ENCODE peak calls at places on chromosomes 5 and 9, in nine cellular contexts. One of them, this sample, is unnamed.

GRCh38 chr9:136409557-136410455 is 608 bp downstream of the ENTR1 start:
- DNase-seq in adrenal gland: peak; percentile 50
- DNase-seq in A549: peak; percentile 57
- DNase-seq in epithelial cell of esophagus: peak; percentile 47
- DNase-seq in cardiac muscle cell: peak; percentile 48
- DNase-seq in fibroblast of pulmonary artery: peak; percentile 33
- DNase-seq in kidney: no peak
- DNase-seq in bronchial epithelial cell: peak; percentile 7
- DNase-seq in ovary: no peak
- DNase-seq in this sample: peak; percentile 71

GRCh38 chr9:115229496-115229895 is 111.5 kb upstream of the TNC start:
- DNase-seq in bronchial epithelial cell: peak; percentile 93
- DNase-seq in fibroblast of pulmonary artery: no peak
- DNase-seq in cardiac muscle cell: no peak
- DNase-seq in kidney: no peak
- DNase-seq in ovary: no peak
- DNase-seq in epithelial cell of esophagus: peak; percentile 91
- DNase-seq in A549: no peak
- DNase-seq in adrenal gland: no peak
- DNase-seq in this sample: no peak

GRCh38 chr5:134083517-134083916 is 31.0 kb upstream of the TCF7 start:
- DNase-seq in ovary: no peak
- DNase-seq in fibroblast of pulmonary artery: no peak
- DNase-seq in kidney: no peak
- DNase-seq in A549: no peak
- DNase-seq in epithelial cell of esophagus: no peak
- DNase-seq in adrenal gland: no peak
- DNase-seq in bronchial epithelial cell: no peak
- DNase-seq in cardiac muscle cell: no peak
- DNase-seq in this sample: no peak

GRCh38 chr9:113687680-113688371 is 188.3 kb upstream of the ZNF618 start:
- DNase-seq in fibroblast of pulmonary artery: peak; percentile 53
- DNase-seq in adrenal gland: no peak
- DNase-seq in kidney: no peak
- DNase-seq in bronchial epithelial cell: no peak
- DNase-seq in epithelial cell of esophagus: no peak
- DNase-seq in ovary: peak; percentile 34
- DNase-seq in A549: no peak
- DNase-seq in cardiac muscle cell: peak; percentile 14
- DNase-seq in this sample: peak; percentile 70

GRCh38 chr9:116686693-116687073 is 422 bp upstream of the TRIM32 start:
- DNase-seq in bronchial epithelial cell: no peak
- DNase-seq in adrenal gland: no peak
- DNase-seq in fibroblast of pulmonary artery: no peak
- DNase-seq in cardiac muscle cell: peak; percentile 19
- DNase-seq in A549: no peak
- DNase-seq in epithelial cell of esophagus: no peak
- DNase-seq in kidney: no peak
- DNase-seq in ovary: no peak
- DNase-seq in this sample: no peak

GRCh38 chr5:44885903-44886302 is 77.2 kb downstream of the MRPS30 start:
- DNase-seq in bronchial epithelial cell: peak; percentile 64
- DNase-seq in adrenal gland: no peak
- DNase-seq in epithelial cell of esophagus: peak; percentile 66
- DNase-seq in A549: no peak
- DNase-seq in fibroblast of pulmonary artery: no peak
- DNase-seq in kidney: no peak
- DNase-seq in ovary: no peak
- DNase-seq in cardiac muscle cell: no peak
- DNase-seq in this sample: no peak

GRCh38 chr9:124527781-124528180 is 20.6 kb upstream of the NR5A1 start:
- DNase-seq in kidney: no peak
- DNase-seq in bronchial epithelial cell: no peak
- DNase-seq in cardiac muscle cell: no peak
- DNase-seq in fibroblast of pulmonary artery: no peak
- DNase-seq in epithelial cell of esophagus: no peak
- DNase-seq in A549: no peak
- DNase-seq in adrenal gland: peak; percentile 50
- DNase-seq in ovary: no peak
- DNase-seq in this sample: no peak

GRCh38 chr9:19119801-19120440 is 7.4 kb downstream of the PLIN2 start:
- DNase-seq in adrenal gland: no peak
- DNase-seq in ovary: no peak
- DNase-seq in A549: no peak
- DNase-seq in kidney: no peak
- DNase-seq in fibroblast of pulmonary artery: no peak
- DNase-seq in epithelial cell of esophagus: peak; percentile 52
- DNase-seq in bronchial epithelial cell: peak; percentile 79
- DNase-seq in cardiac muscle cell: no peak
- DNase-seq in this sample: no peak

GRCh38 chr5:77971965-77972544 is 195.9 kb upstream of the TBCA start:
- DNase-seq in ovary: no peak
- DNase-seq in cardiac muscle cell: no peak
- DNase-seq in fibroblast of pulmonary artery: no peak
- DNase-seq in bronchial epithelial cell: no peak
- DNase-seq in epithelial cell of esophagus: no peak
- DNase-seq in kidney: no peak
- DNase-seq in A549: no peak
- DNase-seq in adrenal gland: no peak
- DNase-seq in this sample: no peak

GRCh38 chr9:134167530-134167931 is 3.2 kb upstream of the RNU6ATAC start:
- DNase-seq in ovary: no peak
- DNase-seq in cardiac muscle cell: no peak
- DNase-seq in kidney: no peak
- DNase-seq in fibroblast of pulmonary artery: peak; percentile 29
- DNase-seq in A549: no peak
- DNase-seq in bronchial epithelial cell: peak; percentile 15
- DNase-seq in epithelial cell of esophagus: no peak
- DNase-seq in adrenal gland: no peak
- DNase-seq in this sample: no peak

GRCh38 chr9:70411141-70411929 is 3.1 kb downstream of the KLF9 start:
- DNase-seq in fibroblast of pulmonary artery: peak; percentile 81
- DNase-seq in cardiac muscle cell: peak; percentile 23
- DNase-seq in epithelial cell of esophagus: peak; percentile 60
- DNase-seq in A549: no peak
- DNase-seq in kidney: peak; percentile 89
- DNase-seq in bronchial epithelial cell: peak; percentile 58
- DNase-seq in adrenal gland: peak; percentile 72
- DNase-seq in ovary: peak; percentile 77
- DNase-seq in this sample: no peak

GRCh38 chr5:158162479-158162878 is 303.5 kb upstream of the CLINT1 start:
- DNase-seq in fibroblast of pulmonary artery: no peak
- DNase-seq in A549: no peak
- DNase-seq in bronchial epithelial cell: no peak
- DNase-seq in cardiac muscle cell: no peak
- DNase-seq in kidney: no peak
- DNase-seq in epithelial cell of esophagus: no peak
- DNase-seq in ovary: no peak
- DNase-seq in adrenal gland: no peak
- DNase-seq in this sample: no peak

GRCh38 chr5:72523960-72524582 is 16.9 kb upstream of the ZNF366 start:
- DNase-seq in bronchial epithelial cell: peak; percentile 84
- DNase-seq in ovary: no peak
- DNase-seq in cardiac muscle cell: peak; percentile 56
- DNase-seq in adrenal gland: no peak
- DNase-seq in kidney: no peak
- DNase-seq in epithelial cell of esophagus: peak; percentile 86
- DNase-seq in fibroblast of pulmonary artery: peak; percentile 95
- DNase-seq in A549: no peak
- DNase-seq in this sample: no peak

GRCh38 chr5:57987552-57987951 is 472.3 kb downstream of the PLK2 start:
- DNase-seq in ovary: no peak
- DNase-seq in epithelial cell of esophagus: no peak
- DNase-seq in kidney: no peak
- DNase-seq in fibroblast of pulmonary artery: no peak
- DNase-seq in A549: no peak
- DNase-seq in bronchial epithelial cell: no peak
- DNase-seq in adrenal gland: no peak
- DNase-seq in cardiac muscle cell: no peak
- DNase-seq in this sample: no peak

GRCh38 chr5:7849531-7850240 is 1.2 kb downstream of the CFAP90 start:
- DNase-seq in ovary: peak; percentile 33
- DNase-seq in kidney: no peak
- DNase-seq in bronchial epithelial cell: no peak
- DNase-seq in cardiac muscle cell: peak; percentile 72
- DNase-seq in epithelial cell of esophagus: peak; percentile 24
- DNase-seq in A549: no peak
- DNase-seq in fibroblast of pulmonary artery: no peak
- DNase-seq in adrenal gland: no peak
- DNase-seq in this sample: no peak

GRCh38 chr5:1021136-1021968 is 12.8 kb downstream of the NKD2 start:
- DNase-seq in kidney: peak; percentile 58
- DNase-seq in fibroblast of pulmonary artery: no peak
- DNase-seq in bronchial epithelial cell: no peak
- DNase-seq in epithelial cell of esophagus: no peak
- DNase-seq in A549: no peak
- DNase-seq in ovary: no peak
- DNase-seq in cardiac muscle cell: peak; percentile 37
- DNase-seq in adrenal gland: no peak
- DNase-seq in this sample: peak; percentile 86

GRCh38 chr5:108078882-108079281 is 303.0 kb downstream of the FBXL17 start:
- DNase-seq in kidney: no peak
- DNase-seq in adrenal gland: no peak
- DNase-seq in fibroblast of pulmonary artery: no peak
- DNase-seq in epithelial cell of esophagus: no peak
- DNase-seq in ovary: no peak
- DNase-seq in cardiac muscle cell: no peak
- DNase-seq in bronchial epithelial cell: no peak
- DNase-seq in A549: no peak
- DNase-seq in this sample: no peak

GRCh38 chr5:108081707-108082106 is 300.2 kb downstream of the FBXL17 start:
- DNase-seq in fibroblast of pulmonary artery: no peak
- DNase-seq in adrenal gland: no peak
- DNase-seq in ovary: no peak
- DNase-seq in A549: no peak
- DNase-seq in kidney: no peak
- DNase-seq in epithelial cell of esophagus: no peak
- DNase-seq in cardiac muscle cell: no peak
- DNase-seq in bronchial epithelial cell: no peak
- DNase-seq in this sample: no peak

GRCh38 chr5:108079754-108080153 is 302.1 kb downstream of the FBXL17 start:
- DNase-seq in kidney: no peak
- DNase-seq in cardiac muscle cell: no peak
- DNase-seq in A549: no peak
- DNase-seq in fibroblast of pulmonary artery: no peak
- DNase-seq in ovary: no peak
- DNase-seq in epithelial cell of esophagus: no peak
- DNase-seq in adrenal gland: no peak
- DNase-seq in bronchial epithelial cell: no peak
- DNase-seq in this sample: no peak

GRCh38 chr5:108074626-108075025 is 307.3 kb downstream of the FBXL17 start:
- DNase-seq in A549: no peak
- DNase-seq in bronchial epithelial cell: no peak
- DNase-seq in ovary: no peak
- DNase-seq in adrenal gland: no peak
- DNase-seq in cardiac muscle cell: peak; percentile 7
- DNase-seq in epithelial cell of esophagus: no peak
- DNase-seq in fibroblast of pulmonary artery: no peak
- DNase-seq in kidney: no peak
- DNase-seq in this sample: no peak

DNA sequence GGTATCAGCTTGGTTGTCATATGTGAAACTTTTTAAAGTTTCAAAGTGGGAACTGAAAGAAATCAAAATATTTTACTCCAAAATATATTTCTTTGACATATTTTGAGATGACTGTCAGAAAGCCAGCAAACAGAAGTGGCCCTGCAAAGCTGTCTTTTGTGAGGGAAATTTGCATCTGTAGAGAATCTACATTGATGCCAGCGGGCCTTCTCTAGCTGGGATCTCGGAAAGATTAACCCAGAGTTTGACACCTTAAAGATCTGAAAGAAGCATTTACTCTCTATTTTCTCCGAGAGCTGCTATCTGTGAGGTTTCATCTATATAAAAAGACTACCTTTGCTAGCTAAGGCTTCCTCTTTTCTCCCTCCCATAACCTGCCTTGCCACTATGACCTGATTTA is 303.6 kb downstream of the FBXL17 start:
- DNase-seq in bronchial epithelial cell: no peak
- DNase-seq in fibroblast of pulmonary artery: no peak
- DNase-seq in epithelial cell of esophagus: no peak
- DNase-seq in adrenal gland: no peak
- DNase-seq in A549: no peak
- DNase-seq in ovary: no peak
- DNase-seq in kidney: no peak
- DNase-seq in cardiac muscle cell: no peak
- DNase-seq in this sample: peak; percentile 68
- H3K4me3 ChIP-seq in bronchial epithelial cell: no peak overlapping the region
- H3K4me3 ChIP-seq in fibroblast of pulmonary artery: no peak overlapping the region
- H3K4me3 ChIP-seq in epithelial cell of esophagus: no peak overlapping the region
- H3K4me3 ChIP-seq in adrenal gland: no peak overlapping the region
- H3K4me3 ChIP-seq in A549: no peak overlapping the region
- H3K4me3 ChIP-seq in ovary: no peak overlapping the region
- H3K4me3 ChIP-seq in kidney: no peak overlapping the region
- H3K4me3 ChIP-seq in cardiac muscle cell: no peak overlapping the region
- H3K4me3 ChIP-seq in this sample: no peak overlapping the region

GRCh38 chr5:40909723-40910122 is 426 bp downstream of the C7 start:
- DNase-seq in adrenal gland: no peak
- DNase-seq in fibroblast of pulmonary artery: peak; percentile 54
- DNase-seq in cardiac muscle cell: no peak
- DNase-seq in bronchial epithelial cell: no peak
- DNase-seq in epithelial cell of esophagus: no peak
- DNase-seq in kidney: no peak
- DNase-seq in A549: no peak
- DNase-seq in ovary: no peak
- DNase-seq in this sample: no peak
- H3K4me3 ChIP-seq in adrenal gland: peak overlapping the region; percentile 28
- H3K4me3 ChIP-seq in fibroblast of pulmonary artery: peak overlapping the region; percentile 67
- H3K4me3 ChIP-seq in cardiac muscle cell: peak overlapping the region; percentile 20
- H3K4me3 ChIP-seq in bronchial epithelial cell: no peak overlapping the region
- H3K4me3 ChIP-seq in epithelial cell of esophagus: no peak overlapping the region
- H3K4me3 ChIP-seq in kidney: peak overlapping the region; percentile 48
- H3K4me3 ChIP-seq in A549: no peak overlapping the region
- H3K4me3 ChIP-seq in ovary: peak overlapping the region; percentile 29
- H3K4me3 ChIP-seq in this sample: no peak overlapping the region

GRCh38 chr9:111633389-111633736 is 2.2 kb downstream of the DNAJC25 start:
- DNase-seq in fibroblast of pulmonary artery: no peak
- DNase-seq in A549: no peak
- DNase-seq in ovary: no peak
- DNase-seq in bronchial epithelial cell: no peak
- DNase-seq in adrenal gland: no peak
- DNase-seq in kidney: no peak
- DNase-seq in epithelial cell of esophagus: no peak
- DNase-seq in cardiac muscle cell: no peak
- DNase-seq in this sample: no peak
- H3K4me3 ChIP-seq in fibroblast of pulmonary artery: no peak overlapping the region
- H3K4me3 ChIP-seq in A549: no peak overlapping the region
- H3K4me3 ChIP-seq in ovary: no peak overlapping the region
- H3K4me3 ChIP-seq in bronchial epithelial cell: no peak overlapping the region
- H3K4me3 ChIP-seq in adrenal gland: no peak overlapping the region
- H3K4me3 ChIP-seq in kidney: peak overlapping the region; percentile 15
- H3K4me3 ChIP-seq in epithelial cell of esophagus: no peak overlapping the region
- H3K4me3 ChIP-seq in cardiac muscle cell: no peak overlapping the region
- H3K4me3 ChIP-seq in this sample: peak overlapping the region; percentile 97

GRCh38 chr5:59184769-59185168 is 601.9 kb downstream of the RAB3C start:
- DNase-seq in ovary: no peak
- DNase-seq in cardiac muscle cell: no peak
- DNase-seq in fibroblast of pulmonary artery: no peak
- DNase-seq in adrenal gland: no peak
- DNase-seq in kidney: no peak
- DNase-seq in A549: no peak
- DNase-seq in bronchial epithelial cell: no peak
- DNase-seq in epithelial cell of esophagus: no peak
- DNase-seq in this sample: no peak
- H3K4me3 ChIP-seq in ovary: no peak overlapping the region
- H3K4me3 ChIP-seq in cardiac muscle cell: no peak overlapping the region
- H3K4me3 ChIP-seq in fibroblast of pulmonary artery: no peak overlapping the region
- H3K4me3 ChIP-seq in adrenal gland: no peak overlapping the region
- H3K4me3 ChIP-seq in kidney: no peak overlapping the region
- H3K4me3 ChIP-seq in A549: no peak overlapping the region
- H3K4me3 ChIP-seq in bronchial epithelial cell: no peak overlapping the region
- H3K4me3 ChIP-seq in epithelial cell of esophagus: no peak overlapping the region
- H3K4me3 ChIP-seq in this sample: no peak overlapping the region

GRCh38 chr5:22852807-22853670 is at the start of gene CDH12:
- DNase-seq in epithelial cell of esophagus: peak; percentile 38
- DNase-seq in A549: no peak
- DNase-seq in fibroblast of pulmonary artery: no peak
- DNase-seq in adrenal gland: no peak
- DNase-seq in kidney: no peak
- DNase-seq in ovary: no peak
- DNase-seq in cardiac muscle cell: peak; percentile 55
- DNase-seq in bronchial epithelial cell: no peak
- DNase-seq in this sample: peak; percentile 91
- H3K4me3 ChIP-seq in epithelial cell of esophagus: peak within 1 kb of the TSS; percentile 42
- H3K4me3 ChIP-seq in A549: peak within 1 kb of the TSS; percentile 26
- H3K4me3 ChIP-seq in fibroblast of pulmonary artery: peak within 1 kb of the TSS; percentile 39
- H3K4me3 ChIP-seq in adrenal gland: no peak within 1 kb of the TSS
- H3K4me3 ChIP-seq in kidney: peak within 1 kb of the TSS; percentile 39
- H3K4me3 ChIP-seq in ovary: no peak within 1 kb of the TSS
- H3K4me3 ChIP-seq in cardiac muscle cell: peak within 1 kb of the TSS; percentile 26
- H3K4me3 ChIP-seq in bronchial epithelial cell: no peak within 1 kb of the TSS
- H3K4me3 ChIP-seq in this sample: peak within 1 kb of the TSS; percentile 87

This sample was measured in endodermal cell.